ENCODE peak calls at places on chromosomes 6 and 20, in eight cellular contexts. One of them, this sample, is unnamed.

GRCh38 chr20:42130810-42131596 is 512.8 kb upstream of the CHD6 start:
- DNase-seq in NCI-H526 treated with DMSO at 0.1 percent for 48 hours: no peak
- DNase-seq in fibroblast of the conjunctiva: no peak
- DNase-seq in T-helper 9 cell: no peak
- DNase-seq in brain microvascular endothelial cell: no peak
- DNase-seq in activated gamma-delta T cell treated with Interleukin-2 at 50 U/mL for 16 hours: no peak
- DNase-seq in NCI-H460: no peak
- DNase-seq in choroid plexus epithelial cell: no peak
- DNase-seq in this sample: no peak

GRCh38 chr6:20751293-20751946 is 217.2 kb downstream of the CDKAL1 start:
- DNase-seq in fibroblast of the conjunctiva: no peak
- DNase-seq in T-helper 9 cell: no peak
- DNase-seq in choroid plexus epithelial cell: no peak
- DNase-seq in NCI-H460: no peak
- DNase-seq in brain microvascular endothelial cell: no peak
- DNase-seq in activated gamma-delta T cell treated with Interleukin-2 at 50 U/mL for 16 hours: no peak
- DNase-seq in NCI-H526 treated with DMSO at 0.1 percent for 48 hours: peak; percentile 67
- DNase-seq in this sample: peak; percentile 18

GRCh38 chr6:10014561-10014960 is 400.3 kb downstream of the TFAP2A start:
- DNase-seq in choroid plexus epithelial cell: no peak
- DNase-seq in brain microvascular endothelial cell: no peak
- DNase-seq in NCI-H526 treated with DMSO at 0.1 percent for 48 hours: no peak
- DNase-seq in activated gamma-delta T cell treated with Interleukin-2 at 50 U/mL for 16 hours: no peak
- DNase-seq in T-helper 9 cell: no peak
- DNase-seq in NCI-H460: no peak
- DNase-seq in fibroblast of the conjunctiva: no peak
- DNase-seq in this sample: peak; percentile 4

GRCh38 chr6:13273931-13274706 is 54.2 kb downstream of the TBC1D7 start:
- DNase-seq in fibroblast of the conjunctiva: no peak
- DNase-seq in activated gamma-delta T cell treated with Interleukin-2 at 50 U/mL for 16 hours: peak; percentile 41
- DNase-seq in choroid plexus epithelial cell: no peak
- DNase-seq in NCI-H460: no peak
- DNase-seq in brain microvascular endothelial cell: no peak
- DNase-seq in T-helper 9 cell: peak; percentile 28
- DNase-seq in NCI-H526 treated with DMSO at 0.1 percent for 48 hours: no peak
- DNase-seq in this sample: no peak

GRCh38 chr6:40066372-40066771 is 132.1 kb upstream of the MOCS1 start:
- DNase-seq in brain microvascular endothelial cell: no peak
- DNase-seq in NCI-H526 treated with DMSO at 0.1 percent for 48 hours: no peak
- DNase-seq in choroid plexus epithelial cell: no peak
- DNase-seq in T-helper 9 cell: no peak
- DNase-seq in NCI-H460: no peak
- DNase-seq in activated gamma-delta T cell treated with Interleukin-2 at 50 U/mL for 16 hours: no peak
- DNase-seq in fibroblast of the conjunctiva: no peak
- DNase-seq in this sample: no peak

GRCh38 chr6:148407372-148407771 is 64.7 kb downstream of the SASH1 start:
- DNase-seq in T-helper 9 cell: no peak
- DNase-seq in NCI-H460: no peak
- DNase-seq in NCI-H526 treated with DMSO at 0.1 percent for 48 hours: no peak
- DNase-seq in fibroblast of the conjunctiva: peak; percentile 93
- DNase-seq in brain microvascular endothelial cell: peak; percentile 87
- DNase-seq in activated gamma-delta T cell treated with Interleukin-2 at 50 U/mL for 16 hours: no peak
- DNase-seq in choroid plexus epithelial cell: peak; percentile 91
- DNase-seq in this sample: peak; percentile 94

GRCh38 chr20:44001667-44002596 is 87.3 kb downstream of the TOX2 start:
- DNase-seq in activated gamma-delta T cell treated with Interleukin-2 at 50 U/mL for 16 hours: no peak
- DNase-seq in T-helper 9 cell: no peak
- DNase-seq in brain microvascular endothelial cell: no peak
- DNase-seq in NCI-H526 treated with DMSO at 0.1 percent for 48 hours: no peak
- DNase-seq in NCI-H460: no peak
- DNase-seq in fibroblast of the conjunctiva: no peak
- DNase-seq in choroid plexus epithelial cell: no peak
- DNase-seq in this sample: no peak

GRCh38 chr6:8557019-8557748 is 121.8 kb upstream of the SLC35B3 start:
- DNase-seq in choroid plexus epithelial cell: no peak
- DNase-seq in NCI-H526 treated with DMSO at 0.1 percent for 48 hours: no peak
- DNase-seq in activated gamma-delta T cell treated with Interleukin-2 at 50 U/mL for 16 hours: no peak
- DNase-seq in fibroblast of the conjunctiva: no peak
- DNase-seq in T-helper 9 cell: no peak
- DNase-seq in brain microvascular endothelial cell: no peak
- DNase-seq in NCI-H460: peak; percentile 12
- DNase-seq in this sample: no peak

GRCh38 chr20:33676121-33676520 is 1.9 kb upstream of the NECAB3 start:
- DNase-seq in brain microvascular endothelial cell: no peak
- DNase-seq in fibroblast of the conjunctiva: no peak
- DNase-seq in NCI-H526 treated with DMSO at 0.1 percent for 48 hours: no peak
- DNase-seq in NCI-H460: no peak
- DNase-seq in T-helper 9 cell: no peak
- DNase-seq in activated gamma-delta T cell treated with Interleukin-2 at 50 U/mL for 16 hours: no peak
- DNase-seq in choroid plexus epithelial cell: no peak
- DNase-seq in this sample: no peak

GRCh38 chr6:45509426-45509825 is 131.7 kb upstream of the SUPT3H start:
- DNase-seq in NCI-H526 treated with DMSO at 0.1 percent for 48 hours: no peak
- DNase-seq in NCI-H460: no peak
- DNase-seq in activated gamma-delta T cell treated with Interleukin-2 at 50 U/mL for 16 hours: no peak
- DNase-seq in fibroblast of the conjunctiva: no peak
- DNase-seq in choroid plexus epithelial cell: no peak
- DNase-seq in brain microvascular endothelial cell: no peak
- DNase-seq in T-helper 9 cell: no peak
- DNase-seq in this sample: no peak

GRCh38 chr6:92779758-92780157 is 639.6 kb downstream of the EPHA7 start:
- DNase-seq in brain microvascular endothelial cell: peak; percentile 33
- DNase-seq in NCI-H526 treated with DMSO at 0.1 percent for 48 hours: no peak
- DNase-seq in NCI-H460: no peak
- DNase-seq in activated gamma-delta T cell treated with Interleukin-2 at 50 U/mL for 16 hours: no peak
- DNase-seq in T-helper 9 cell: no peak
- DNase-seq in choroid plexus epithelial cell: peak; percentile 80
- DNase-seq in fibroblast of the conjunctiva: peak; percentile 31
- DNase-seq in this sample: peak; percentile 59

GRCh38 chr6:150269857-150270223 is 99.0 kb upstream of the IYD start:
- DNase-seq in activated gamma-delta T cell treated with Interleukin-2 at 50 U/mL for 16 hours: no peak
- DNase-seq in NCI-H460: no peak
- DNase-seq in fibroblast of the conjunctiva: no peak
- DNase-seq in T-helper 9 cell: no peak
- DNase-seq in NCI-H526 treated with DMSO at 0.1 percent for 48 hours: no peak
- DNase-seq in brain microvascular endothelial cell: no peak
- DNase-seq in choroid plexus epithelial cell: no peak
- DNase-seq in this sample: peak; percentile 80

GRCh38 chr6:163404825-163405265 is 9.7 kb upstream of the QKI start:
- DNase-seq in choroid plexus epithelial cell: peak; percentile 74
- DNase-seq in NCI-H526 treated with DMSO at 0.1 percent for 48 hours: no peak
- DNase-seq in fibroblast of the conjunctiva: no peak
- DNase-seq in T-helper 9 cell: no peak
- DNase-seq in NCI-H460: no peak
- DNase-seq in activated gamma-delta T cell treated with Interleukin-2 at 50 U/mL for 16 hours: no peak
- DNase-seq in brain microvascular endothelial cell: no peak
- DNase-seq in this sample: peak; percentile 47

GRCh38 chr6:121851056-121851455 is 415.6 kb downstream of the GJA1 start:
- DNase-seq in activated gamma-delta T cell treated with Interleukin-2 at 50 U/mL for 16 hours: no peak
- DNase-seq in choroid plexus epithelial cell: peak; percentile 33
- DNase-seq in T-helper 9 cell: no peak
- DNase-seq in NCI-H526 treated with DMSO at 0.1 percent for 48 hours: no peak
- DNase-seq in NCI-H460: no peak
- DNase-seq in fibroblast of the conjunctiva: no peak
- DNase-seq in brain microvascular endothelial cell: no peak
- DNase-seq in this sample: peak; percentile 47

GRCh38 chr6:14316911-14317535 is 199.5 kb downstream of the CD83 start:
- DNase-seq in NCI-H526 treated with DMSO at 0.1 percent for 48 hours: peak; percentile 48
- DNase-seq in NCI-H460: no peak
- DNase-seq in choroid plexus epithelial cell: no peak
- DNase-seq in activated gamma-delta T cell treated with Interleukin-2 at 50 U/mL for 16 hours: no peak
- DNase-seq in T-helper 9 cell: no peak
- DNase-seq in brain microvascular endothelial cell: no peak
- DNase-seq in fibroblast of the conjunctiva: no peak
- DNase-seq in this sample: no peak

GRCh38 chr6:161136655-161137054 is 137.2 kb downstream of the AGPAT4 start:
- DNase-seq in NCI-H526 treated with DMSO at 0.1 percent for 48 hours: no peak
- DNase-seq in NCI-H460: no peak
- DNase-seq in choroid plexus epithelial cell: no peak
- DNase-seq in T-helper 9 cell: no peak
- DNase-seq in activated gamma-delta T cell treated with Interleukin-2 at 50 U/mL for 16 hours: no peak
- DNase-seq in brain microvascular endothelial cell: no peak
- DNase-seq in fibroblast of the conjunctiva: no peak
- DNase-seq in this sample: no peak

GRCh38 chr6:1312193-1312443 is 220 bp downstream of the FOXQ1 start:
- DNase-seq in NCI-H526 treated with DMSO at 0.1 percent for 48 hours: no peak
- DNase-seq in choroid plexus epithelial cell: no peak
- DNase-seq in activated gamma-delta T cell treated with Interleukin-2 at 50 U/mL for 16 hours: no peak
- DNase-seq in fibroblast of the conjunctiva: no peak
- DNase-seq in brain microvascular endothelial cell: no peak
- DNase-seq in T-helper 9 cell: no peak
- DNase-seq in NCI-H460: no peak
- DNase-seq in this sample: no peak

GRCh38 chr6:37160922-37161778 is 8.8 kb upstream of the PIM1 start:
- DNase-seq in NCI-H526 treated with DMSO at 0.1 percent for 48 hours: peak; percentile 13
- DNase-seq in activated gamma-delta T cell treated with Interleukin-2 at 50 U/mL for 16 hours: no peak
- DNase-seq in T-helper 9 cell: no peak
- DNase-seq in brain microvascular endothelial cell: peak; percentile 60
- DNase-seq in choroid plexus epithelial cell: peak; percentile 68
- DNase-seq in fibroblast of the conjunctiva: no peak
- DNase-seq in NCI-H460: no peak
- DNase-seq in this sample: peak; percentile 56